ENCODE peak calls at places on chromosomes 5 and 9, in four cellular contexts. W is CD8-positive, alpha-beta memory T cell; R is lower lobe of right lung; L is ovary. U is an unnamed sample.

GRCh38 chr9:36165766-36166149 is 3.4 kb upstream of the CCIN start:
- DNase-seq in W (no peak), R (no peak), L (no peak), U (no peak)

GRCh38 chr9:28866951-28867350 is 1293.7 kb upstream of the C9orf72 start:
- DNase-seq in W (no peak), R (no peak), L (no peak), U (no peak)

GRCh38 chr5:59789197-59789596 is 104.3 kb downstream of the PDE4D start:
- DNase-seq in R (no peak), W (no peak), L (no peak), U (no peak)

GRCh38 chr9:32954642-32955041 is 46.8 kb downstream of the APTX start:
- DNase-seq in L (no peak), R (no peak), W (no peak), U (no peak)

GRCh38 chr5:139667730-139668063 is 19.5 kb downstream of the CXXC5 start:
- DNase-seq in L (no peak), W (no peak), R (no peak), U (no peak)

GRCh38 chr9:13109781-13110180 is 169.7 kb downstream of the MPDZ start:
- DNase-seq in W (no peak), L (no peak), R (no peak), U (no peak)

GRCh38 chr9:95004452-95005275 is 278.2 kb downstream of the AOPEP start:
- DNase-seq in R (peak; percentile 78), W (no peak), L (peak; percentile 69), U (peak; percentile 19)

GRCh38 chr5:67104859-67105258 is 91.7 kb downstream of the CD180 start:
- DNase-seq in W (no peak), L (no peak), R (no peak), U (no peak)

GRCh38 chr9:13665418-13666066 is 386.1 kb upstream of the MPDZ start:
- DNase-seq in L (no peak), W (no peak), R (no peak), U (no peak)

GRCh38 chr5:61409568-61409967 is 77.5 kb downstream of the ZSWIM6 start:
- DNase-seq in L (no peak), R (no peak), W (no peak), U (no peak)

GRCh38 chr9:108534741-108535140 is 321.0 kb downstream of the ACTL7B start:
- DNase-seq in R (no peak), W (no peak), L (no peak), U (no peak)

GRCh38 chr5:180807654-180808414 is 5.2 kb upstream of the MGAT1 start:
- DNase-seq in W (no peak), L (peak; percentile 14), R (no peak), U (no peak)

GRCh38 chr5:80034962-80035821 is at the start of gene THBS4:
- DNase-seq in L (no peak), R (no peak), W (no peak), U (no peak)

GRCh38 chr9:122228191-122228905 is 409 bp downstream of the LHX6 start:
- DNase-seq in W (no peak), L (no peak), R (no peak), U (no peak)

GRCh38 chr5:35877655-35878054 is 21.0 kb downstream of the IL7R start:
- DNase-seq in L (no peak), R (no peak), W (no peak), U (no peak)

GRCh38 chr5:53601570-53601969 is 41.1 kb downstream of the NDUFS4 start:
- DNase-seq in R (no peak), W (no peak), L (no peak), U (no peak)

GRCh38 chr5:27015758-27016157 is 22.6 kb downstream of the CDH9 start:
- DNase-seq in L (no peak), W (no peak), R (no peak), U (no peak)

GRCh38 chr5:174520420-174521396 is 203.7 kb upstream of the MSX2 start:
- DNase-seq in W (no peak), L (no peak), R (no peak), U (no peak)

GRCh38 chr9:133711428-133712220 is 26.5 kb downstream of the SARDH start:
- DNase-seq in W (no peak), L (no peak), R (peak; percentile 43), U (no peak)

GRCh38 chr5:149671544-149671943 is 58.6 kb upstream of the PPARGC1B start:
- DNase-seq in W (no peak), L (no peak), R (no peak), U (no peak)

GRCh38 chr9:37753489-37754190 is at the start of gene TRMT10B:
- DNase-seq in R (peak; percentile 78), W (peak; percentile 52), L (peak; percentile 70), U (peak; percentile 34)

GRCh38 chr5:128674837-128675446 is 136.9 kb upstream of the FBN2 start:
- DNase-seq in W (no peak), R (no peak), L (peak; percentile 26), U (no peak)

GRCh38 chr5:150905312-150905683 is 518 bp upstream of the ZNF300 start:
- DNase-seq in L (no peak), W (no peak), R (no peak), U (no peak)
- H3K9me3 ChIP-seq in L (peaks cover 11% of the 10 kb centered on the region), W (no peaks in the 10 kb centered on the region), R (peaks cover 50% of the 10 kb centered on the region), U (peaks cover 13% of the 10 kb centered on the region)

GRCh38 chr9:40911647-40912046 is 216.8 kb downstream of the FOXD4L6 start:
- DNase-seq in R (no peak), L (no peak), W (no peak), U (no peak)

GRCh38 chr9:40913096-40913719 is 215.3 kb downstream of the FOXD4L6 start:
- DNase-seq in L (no peak), R (no peak), W (no peak), U (no peak)

GRCh38 chr9:40913928-40914673 is 214.4 kb downstream of the FOXD4L6 start:
- DNase-seq in W (no peak), L (no peak), R (no peak), U (no peak)

GRCh38 chr9:40909821-40910220 is 218.7 kb downstream of the FOXD4L6 start:
- DNase-seq in L (no peak), R (no peak), W (no peak), U (no peak)

GRCh38 chr9:40914772-40915659 is 213.5 kb downstream of the FOXD4L6 start:
- DNase-seq in W (no peak), R (no peak), L (no peak), U (no peak)
- H3K9me3 ChIP-seq in W (peaks cover 48% of the 10 kb centered on the region), R (peaks cover 93% of the 10 kb centered on the region), L (peaks cover 67% of the 10 kb centered on the region), U (peaks cover 54% of the 10 kb centered on the region)

GRCh38 chr5:176427971-176428370 is 11.6 kb upstream of the CLTB start:
- DNase-seq in W (no peak), L (no peak), R (no peak), U (no peak)
- H3K9me3 ChIP-seq in W (no peaks in the 10 kb centered on the region), L (no peaks in the 10 kb centered on the region), R (no peaks in the 10 kb centered on the region), U (no peaks in the 10 kb centered on the region)

DNA sequence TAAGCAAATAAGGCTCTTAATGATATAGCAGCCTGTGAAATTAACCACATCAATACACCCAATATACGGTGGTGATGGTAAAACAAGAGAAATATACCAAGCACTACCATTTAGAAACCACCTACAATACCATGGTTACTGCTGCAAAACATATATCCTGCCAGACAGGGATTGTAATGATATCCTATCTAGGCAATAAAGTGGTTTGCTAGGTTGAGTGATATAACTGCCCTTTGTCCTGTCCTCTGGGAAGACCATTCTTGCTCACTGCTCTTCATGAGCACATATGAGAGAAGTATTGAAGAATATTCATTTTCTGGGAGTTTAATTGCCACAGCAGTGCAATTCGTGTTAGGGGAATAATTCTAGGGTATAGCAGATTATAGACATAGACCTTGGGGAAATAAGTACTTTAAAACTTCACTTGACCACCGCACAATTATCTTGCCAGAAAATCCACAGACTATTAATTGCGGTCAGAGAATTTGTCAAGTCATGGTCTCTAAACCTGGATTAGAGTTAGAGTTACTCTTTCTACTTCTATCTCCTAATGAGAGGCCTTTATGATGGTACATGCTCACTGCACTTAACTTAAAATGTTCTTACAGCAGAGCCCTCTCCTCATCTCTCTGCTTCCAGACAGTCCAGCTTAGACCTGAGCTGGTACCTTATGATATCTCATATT is 413.0 kb downstream of the ZNF608 start:
- DNase-seq in R (no peak), W (no peak), L (no peak), U (no peak)
- H3K9me3 ChIP-seq in R (peaks cover 6% of the 10 kb centered on the region), W (no peaks in the 10 kb centered on the region), L (no peaks in the 10 kb centered on the region), U (no peaks in the 10 kb centered on the region)

GRCh38 chr5:3905031-3905430 is 309.4 kb downstream of the IRX1 start:
- DNase-seq in W (no peak), L (no peak), R (no peak), U (no peak)
- H3K9me3 ChIP-seq in W (no peaks in the 10 kb centered on the region), L (no peaks in the 10 kb centered on the region), R (no peaks in the 10 kb centered on the region), U (no peaks in the 10 kb centered on the region)

U was measured in T-helper 17 cell.